ENCODE peak calls at places on chromosomes 5 and 9, in six cellular contexts. One of them, this sample, is unnamed.

GRCh38 chr9:132674485-132674884 is 4.2 kb downstream of the GTF3C4 start:
- DNase-seq in activated naive CD4-positive, alpha-beta T cell treated with anti-CD3 and anti-CD28 coated beads, Interleukin-2, amount 50 U/mL, for 72 hours: no peak
- DNase-seq in KBM-7: no peak
- DNase-seq in NCI-H2081 treated with DMSO at 0.1 percent for 48 hours: no peak
- DNase-seq in DMS 273 treated with DMSO at 0.1 percent for 48 hours: no peak
- DNase-seq in NCI-H2107: no peak
- DNase-seq in this sample: no peak

GRCh38 chr9:19232830-19233194 is 2.3 kb downstream of the DENND4C start:
- DNase-seq in activated naive CD4-positive, alpha-beta T cell treated with anti-CD3 and anti-CD28 coated beads, Interleukin-2, amount 50 U/mL, for 72 hours: no peak
- DNase-seq in KBM-7: no peak
- DNase-seq in NCI-H2081 treated with DMSO at 0.1 percent for 48 hours: peak
- DNase-seq in DMS 273 treated with DMSO at 0.1 percent for 48 hours: no peak
- DNase-seq in NCI-H2107: no peak
- DNase-seq in this sample: no peak

GRCh38 chr5:52825826-52826225 is 38.1 kb downstream of the ITGA1 start:
- DNase-seq in activated naive CD4-positive, alpha-beta T cell treated with anti-CD3 and anti-CD28 coated beads, Interleukin-2, amount 50 U/mL, for 72 hours: no peak
- DNase-seq in KBM-7: peak
- DNase-seq in NCI-H2081 treated with DMSO at 0.1 percent for 48 hours: no peak
- DNase-seq in DMS 273 treated with DMSO at 0.1 percent for 48 hours: no peak
- DNase-seq in NCI-H2107: no peak
- DNase-seq in this sample: no peak

GRCh38 chr5:150294551-150295071 is 5.0 kb upstream of the CAMK2A start:
- DNase-seq in activated naive CD4-positive, alpha-beta T cell treated with anti-CD3 and anti-CD28 coated beads, Interleukin-2, amount 50 U/mL, for 72 hours: no peak
- DNase-seq in KBM-7: no peak
- DNase-seq in NCI-H2081 treated with DMSO at 0.1 percent for 48 hours: no peak
- DNase-seq in DMS 273 treated with DMSO at 0.1 percent for 48 hours: no peak
- DNase-seq in NCI-H2107: no peak
- DNase-seq in this sample: no peak

GRCh38 chr5:127878174-127878750 is 175.1 kb downstream of the CCDC192 start:
- DNase-seq in activated naive CD4-positive, alpha-beta T cell treated with anti-CD3 and anti-CD28 coated beads, Interleukin-2, amount 50 U/mL, for 72 hours: no peak
- DNase-seq in KBM-7: peak
- DNase-seq in NCI-H2081 treated with DMSO at 0.1 percent for 48 hours: peak
- DNase-seq in DMS 273 treated with DMSO at 0.1 percent for 48 hours: peak
- DNase-seq in NCI-H2107: peak
- DNase-seq in this sample: peak

GRCh38 chr5:82549263-82549662 is 271.1 kb upstream of the RPS23 start:
- DNase-seq in activated naive CD4-positive, alpha-beta T cell treated with anti-CD3 and anti-CD28 coated beads, Interleukin-2, amount 50 U/mL, for 72 hours: no peak
- DNase-seq in KBM-7: no peak
- DNase-seq in NCI-H2081 treated with DMSO at 0.1 percent for 48 hours: no peak
- DNase-seq in DMS 273 treated with DMSO at 0.1 percent for 48 hours: no peak
- DNase-seq in NCI-H2107: no peak
- DNase-seq in this sample: no peak

GRCh38 chr5:102375256-102375655 is 79.2 kb upstream of the SLCO4C1 start:
- DNase-seq in activated naive CD4-positive, alpha-beta T cell treated with anti-CD3 and anti-CD28 coated beads, Interleukin-2, amount 50 U/mL, for 72 hours: no peak
- DNase-seq in KBM-7: no peak
- DNase-seq in NCI-H2081 treated with DMSO at 0.1 percent for 48 hours: no peak
- DNase-seq in DMS 273 treated with DMSO at 0.1 percent for 48 hours: no peak
- DNase-seq in NCI-H2107: no peak
- DNase-seq in this sample: no peak

GRCh38 chr5:69238760-69239251 is 4.1 kb downstream of the CDK7 start:
- DNase-seq in activated naive CD4-positive, alpha-beta T cell treated with anti-CD3 and anti-CD28 coated beads, Interleukin-2, amount 50 U/mL, for 72 hours: no peak
- DNase-seq in KBM-7: no peak
- DNase-seq in NCI-H2081 treated with DMSO at 0.1 percent for 48 hours: no peak
- DNase-seq in DMS 273 treated with DMSO at 0.1 percent for 48 hours: no peak
- DNase-seq in NCI-H2107: no peak
- DNase-seq in this sample: no peak

GRCh38 chr9:124385623-124386022 is 29.6 kb downstream of the PSMB7 start:
- DNase-seq in activated naive CD4-positive, alpha-beta T cell treated with anti-CD3 and anti-CD28 coated beads, Interleukin-2, amount 50 U/mL, for 72 hours: no peak
- DNase-seq in KBM-7: no peak
- DNase-seq in NCI-H2081 treated with DMSO at 0.1 percent for 48 hours: no peak
- DNase-seq in DMS 273 treated with DMSO at 0.1 percent for 48 hours: no peak
- DNase-seq in NCI-H2107: no peak
- DNase-seq in this sample: no peak

GRCh38 chr9:19720374-19720773 is 68.5 kb downstream of the SLC24A2 start:
- DNase-seq in activated naive CD4-positive, alpha-beta T cell treated with anti-CD3 and anti-CD28 coated beads, Interleukin-2, amount 50 U/mL, for 72 hours: no peak
- DNase-seq in KBM-7: peak
- DNase-seq in NCI-H2081 treated with DMSO at 0.1 percent for 48 hours: no peak
- DNase-seq in DMS 273 treated with DMSO at 0.1 percent for 48 hours: no peak
- DNase-seq in NCI-H2107: no peak
- DNase-seq in this sample: no peak